ENCODE peak calls at places on chromosomes 6 and 20, in four cellular contexts. X, I, O and C are unnamed samples.

GRCh38 chr6:65566117-65566516 is 140.9 kb downstream of the EYS start:
- DNase-seq in I (no peak), X (no peak), O (peak), C (no peak)

GRCh38 chr6:20126102-20126752 is 86.0 kb downstream of the MBOAT1 start:
- DNase-seq in I (no peak), O (no peak), X (no peak), C (no peak)

GRCh38 chr6:31293343-31293742 is 21.5 kb upstream of the HLA-C start:
- DNase-seq in O (peak), X (no peak), I (peak), C (peak)

GRCh38 chr20:60138263-60139127 is 180.3 kb downstream of the CDH26 start:
- DNase-seq in O (no peak), X (peak), I (peak), C (no peak)

GRCh38 chr20:36246410-36246809 is 10.1 kb downstream of the AAR2 start:
- DNase-seq in I (no peak), X (no peak), O (no peak), C (no peak)

GRCh38 chr6:167094436-167094819 is 28.5 kb upstream of the CCR6 start:
- DNase-seq in X (no peak), I (peak), O (peak), C (no peak)

GRCh38 chr6:15614277-15614676 is 48.6 kb downstream of the DTNBP1 start:
- DNase-seq in I (no peak), O (no peak), X (no peak), C (no peak)

GRCh38 chr6:56073315-56073714 is 174.1 kb downstream of the COL21A1 start:
- DNase-seq in I (no peak), O (no peak), X (no peak), C (no peak)

GRCh38 chr6:134937426-134937825 is 12.5 kb downstream of the ALDH8A1 start:
- DNase-seq in O (no peak), I (peak), X (no peak), C (no peak)

GRCh38 chr20:34084227-34084923 is 27.7 kb downstream of the EIF2S2 start:
- DNase-seq in O (no peak), X (no peak), I (no peak), C (no peak)

GRCh38 chr6:100175814-100176275 is 181.8 kb upstream of the MCHR2 start:
- DNase-seq in I (peak), O (no peak), X (no peak), C (no peak)

GRCh38 chr20:7695622-7696021 is 244.6 kb downstream of the HAO1 start:
- DNase-seq in I (peak), X (no peak), O (no peak), C (no peak)

GRCh38 chr6:37049990-37050853 is 44.8 kb downstream of the FGD2 start:
- DNase-seq in O (no peak), I (no peak), X (peak), C (no peak)

GRCh38 chr6:33451606-33452005 is 2.8 kb upstream of the ZBTB9 start:
- DNase-seq in X (no peak), O (no peak), I (no peak), C (no peak)

GRCh38 chr6:79525272-79526100 is 11.7 kb downstream of the LCA5 start:
- DNase-seq in I (peak), O (peak), X (no peak), C (peak)

GRCh38 chr6:146361367-146361924 is 182.2 kb upstream of the RAB32 start:
- DNase-seq in I (peak), O (no peak), X (peak), C (no peak)

GRCh38 chr6:159168536-159169192 is 536 bp upstream of the FNDC1 start:
- DNase-seq in X (peak), I (peak), O (peak), C (peak)

GRCh38 chr6:125197795-125198269 is 44.3 kb downstream of the TPD52L1 start:
- DNase-seq in X (peak), I (peak), O (no peak), C (peak)

GRCh38 chr6:43762410-43762768 is 7.6 kb upstream of the VEGFA start:
- DNase-seq in O (no peak), X (no peak), I (no peak), C (no peak)

GRCh38 chr20:64142546-64142945 is 21.7 kb upstream of the MYT1 start:
- DNase-seq in X (no peak), O (peak), I (no peak), C (no peak)

GRCh38 chr6:76422814-76423213 is 350.4 kb upstream of the IMPG1 start:
- DNase-seq in X (no peak), I (no peak), O (no peak), C (no peak)

GRCh38 chr6:90214966-90215365 is 81.7 kb downstream of the BACH2 start:
- DNase-seq in X (no peak), I (no peak), O (no peak), C (no peak)

GRCh38 chr6:134675110-134676038 is 274.5 kb downstream of the ALDH8A1 start:
- DNase-seq in O (no peak), X (no peak), I (no peak), C (no peak)

GRCh38 chr6:43699564-43700186 is 12.1 kb upstream of the MRPS18A start:
- DNase-seq in X (no peak), I (peak), O (no peak), C (no peak)

GRCh38 chr6:139882234-139882633 is 507.8 kb upstream of the CITED2 start:
- DNase-seq in X (no peak), O (no peak), I (peak), C (peak)

GRCh38 chr6:35042041-35042440 is 99.1 kb downstream of the TCP11 start:
- DNase-seq in X (no peak), I (no peak), O (no peak), C (no peak)

GRCh38 chr6:116371384-116372209 is 850 bp downstream of the DSE start:
- DNase-seq in O (peak), I (peak), X (peak), C (peak)

GRCh38 chr20:57708694-57709673 is 831 bp downstream of the PMEPA1 start:
- DNase-seq in I (no peak), O (peak), X (peak), C (peak)

GRCh38 chr6:5275497-5275896 is 14.2 kb downstream of the FARS2 start:
- DNase-seq in X (no peak), O (no peak), I (no peak), C (no peak)

GRCh38 chr6:17334265-17334664 is 53.1 kb downstream of the RBM24 start:
- DNase-seq in O (no peak), I (peak), X (no peak), C (no peak)

GRCh38 chr6:86943819-86944407 is 6.6 kb downstream of the HTR1E start:
- DNase-seq in O (peak), X (no peak), I (no peak), C (no peak)

GRCh38 chr6:41503841-41504525 is 42.2 kb upstream of the FOXP4 start:
- DNase-seq in I (peak), X (peak), O (peak), C (peak)

GRCh38 chr20:37538003-37538402 is 10.3 kb upstream of the BLCAP start:
- DNase-seq in O (no peak), X (no peak), I (peak), C (no peak)

GRCh38 chr20:32485126-32485769 is 99.9 kb downstream of the NOL4L start:
- DNase-seq in X (peak), O (peak), I (peak), C (peak)

GRCh38 chr6:145374566-145374965 is 360.8 kb downstream of the EPM2A start:
- DNase-seq in O (no peak), I (no peak), X (no peak), C (no peak)

GRCh38 chr20:63128367-63128766 is 87.6 kb downstream of the YTHDF1 start:
- DNase-seq in X (peak), I (no peak), O (no peak), C (peak)

GRCh38 chr6:57021086-57021720 is 25.3 kb upstream of the KIAA1586 start:
- DNase-seq in I (peak), O (peak), X (no peak), C (peak)

GRCh38 chr20:37971561-37972127 is 61.6 kb downstream of the TTI1 start:
- DNase-seq in O (no peak), I (no peak), X (no peak), C (no peak)

DNA sequence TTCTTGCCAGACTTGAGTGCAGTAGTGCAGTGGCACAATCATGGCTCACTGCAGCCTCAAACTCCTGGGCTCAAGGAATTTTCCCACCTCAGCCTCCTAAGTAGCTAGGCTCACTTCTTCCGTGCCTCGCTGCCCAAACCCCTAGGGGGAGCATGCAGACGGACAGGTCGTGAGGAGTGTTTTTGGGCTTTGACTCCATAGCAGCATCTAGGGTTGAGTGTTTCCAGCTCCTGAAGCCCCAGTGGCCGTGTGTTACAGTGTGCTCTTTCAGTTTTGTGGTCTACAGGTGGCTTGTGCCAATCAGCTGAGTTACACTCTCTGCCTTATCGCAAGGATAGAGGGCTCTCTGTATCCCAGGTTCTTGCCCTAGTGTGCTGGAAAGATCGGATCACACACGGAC is 33.4 kb downstream of the NCOA3 start:
- DNase-seq in X (no peak), I (no peak), O (peak), C (peak)
- TF ChIP-seq CTCF in X (peak), I (no peak), O (peak), C (no peak)

GRCh38 chr6:108114861-108115597 is 40.5 kb upstream of the OSTM1 start:
- DNase-seq in I (peak), O (peak), X (peak), C (peak)
- TF ChIP-seq CTCF in I (no peak), O (peak), X (no peak), C (peak)

GRCh38 chr20:1265916-1266166 is 253 bp upstream of the SNPH start:
- DNase-seq in O (no peak), X (no peak), I (no peak), C (no peak)
- TF ChIP-seq CTCF in O (no peak), X (no peak), I (no peak), C (no peak)

GRCh38 chr20:18380908-18381529 is 85.8 kb downstream of the DZANK1 start:
- DNase-seq in I (no peak), O (peak), X (no peak), C (no peak)
- TF ChIP-seq CTCF in I (no peak), O (peak), X (no peak), C (no peak)

GRCh38 chr20:51044796-51045195 is 21.9 kb upstream of the KCNG1 start:
- DNase-seq in O (no peak), I (no peak), X (no peak), C (no peak)

GRCh38 chr20:51042657-51043247 is 19.8 kb upstream of the KCNG1 start:
- DNase-seq in O (peak), X (no peak), I (no peak), C (no peak)

GRCh38 chr20:51046021-51046985 is 23.4 kb upstream of the KCNG1 start:
- DNase-seq in I (no peak), O (no peak), X (no peak), C (no peak)

GRCh38 chr20:51043811-51044210 is 20.9 kb upstream of the KCNG1 start:
- DNase-seq in O (no peak), I (peak), X (no peak), C (no peak)

DNA sequence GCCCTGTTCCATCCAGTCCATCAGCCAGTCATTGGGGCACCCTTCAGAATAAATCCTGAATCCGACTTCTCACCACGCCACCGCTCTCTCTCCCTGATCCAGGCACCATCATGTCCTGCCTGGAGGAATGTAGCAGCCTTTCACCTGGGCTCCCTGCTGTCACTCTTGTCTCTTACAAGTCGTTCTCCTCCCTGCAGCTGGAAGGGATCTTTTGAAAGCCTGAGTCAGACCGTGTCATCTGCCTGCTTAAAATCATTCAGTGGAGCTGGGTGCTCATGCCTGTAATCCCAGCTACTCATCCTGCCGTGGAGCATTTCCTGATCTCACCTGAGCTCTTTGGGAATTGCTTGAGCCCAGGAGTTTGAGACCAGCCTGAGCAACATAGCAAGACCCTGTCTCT is 19.2 kb upstream of the KCNG1 start:
- DNase-seq in X (no peak), O (no peak), I (no peak), C (no peak)
- TF ChIP-seq CTCF in X (no peak), O (no peak), I (no peak), C (no peak)

DNA sequence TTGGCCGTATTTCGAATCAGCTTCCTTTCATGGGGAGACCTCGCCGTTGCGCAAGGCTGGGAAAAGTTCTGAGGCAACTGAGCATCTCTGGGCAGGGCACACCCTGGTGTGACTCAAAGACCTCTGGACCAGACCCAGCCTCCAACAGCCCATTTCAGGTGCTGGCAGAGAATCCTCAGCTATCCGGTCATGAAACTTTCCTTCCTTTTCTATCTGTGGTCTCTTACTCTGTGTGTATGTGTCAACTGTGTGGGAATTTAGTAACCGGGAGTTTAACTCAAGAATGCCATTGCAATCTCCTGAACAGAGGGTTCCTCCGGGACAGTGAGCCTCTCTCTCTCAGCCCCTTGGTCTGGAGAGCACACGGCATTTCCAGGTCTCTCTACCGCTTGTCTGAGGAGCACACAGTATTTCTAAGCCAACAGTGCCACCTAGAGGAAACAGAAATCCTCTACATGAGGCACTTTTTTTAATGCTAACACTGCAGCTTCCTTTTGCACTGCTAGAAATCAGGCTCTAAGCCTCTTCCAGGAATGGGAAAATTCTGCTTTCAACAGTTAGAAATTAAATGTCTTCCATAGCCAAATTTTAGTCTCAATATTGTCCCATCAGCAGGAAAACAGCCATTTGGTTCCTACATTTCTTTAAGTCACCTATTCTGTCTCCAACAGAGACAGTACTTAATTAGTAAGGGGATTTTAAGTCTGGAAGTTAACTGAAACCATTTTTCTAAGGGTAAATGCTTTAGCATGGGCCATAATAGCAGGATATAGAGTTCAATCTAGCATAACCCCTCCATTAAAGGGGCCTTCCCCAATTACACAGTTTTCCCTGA is 32.7 kb downstream of the PLN start:
- DNase-seq in I (peak), O (peak), X (no peak), C (peak)
- TF ChIP-seq CTCF in I (peak), O (peak), X (peak), C (peak)

GRCh38 chr20:16241911-16242310 is 331.3 kb downstream of the KIF16B start:
- DNase-seq in I (no peak), X (no peak), O (no peak), C (no peak)
- TF ChIP-seq CTCF in I (no peak), X (peak), O (peak), C (no peak)